ENCODE peak calls at places on chromosomes 16 and 17, in five cellular contexts. Z, V, G, U and N are unnamed samples.

GRCh38 chr16:58249780-58250478 is 44.9 kb downstream of the PRSS54 start:
- DNase-seq in V (peak; percentile 95), U (peak; percentile 40), Z (peak; percentile 76), G (peak; percentile 63), N (peak; percentile 92)

GRCh38 chr17:40180694-40181093 is 3.4 kb downstream of the RAPGEFL1 start:
- DNase-seq in G (no peak), Z (no peak), V (no peak), U (no peak), N (no peak)

GRCh38 chr16:23670137-23670776 is 8.4 kb upstream of the PLK1 start:
- DNase-seq in G (no peak), Z (no peak), U (peak; percentile 77), V (no peak), N (no peak)

GRCh38 chr17:64781394-64781793 is 119.3 kb upstream of the SMURF2 start:
- DNase-seq in G (no peak), U (no peak), V (no peak), Z (no peak), N (peak; percentile 64)

GRCh38 chr17:82599674-82600661 is 48.3 kb downstream of the WDR45B start:
- DNase-seq in Z (no peak), U (no peak), G (no peak), V (no peak), N (no peak)

GRCh38 chr17:199806-200603 is 18.6 kb upstream of the DOC2B start:
- DNase-seq in G (no peak), V (no peak), Z (no peak), U (no peak), N (no peak)

GRCh38 chr17:63984206-63984605 is 11.5 kb upstream of the SCN4A start:
- DNase-seq in U (no peak), G (no peak), Z (no peak), V (no peak), N (no peak)

GRCh38 chr16:89828199-89828869 is at the start of gene SPIRE2:
- DNase-seq in V (peak; percentile 90), G (no peak), U (no peak), Z (no peak), N (peak; percentile 87)

GRCh38 chr17:4476512-4477070 is 22.1 kb upstream of the SPNS2 start:
- DNase-seq in U (no peak), G (no peak), V (no peak), Z (no peak), N (no peak)

GRCh38 chr17:48262982-48263586 is 155.5 kb downstream of the SNX11 start:
- DNase-seq in Z (peak; percentile 42), U (no peak), V (peak; percentile 37), G (no peak), N (no peak)

GRCh38 chr17:48259710-48260291 is 152.2 kb downstream of the SNX11 start:
- DNase-seq in V (peak; percentile 29), G (no peak), U (no peak), Z (peak; percentile 35), N (peak; percentile 79)

GRCh38 chr17:48258317-48258716 is 150.8 kb downstream of the SNX11 start:
- DNase-seq in Z (no peak), G (no peak), V (no peak), U (no peak), N (no peak)

DNA sequence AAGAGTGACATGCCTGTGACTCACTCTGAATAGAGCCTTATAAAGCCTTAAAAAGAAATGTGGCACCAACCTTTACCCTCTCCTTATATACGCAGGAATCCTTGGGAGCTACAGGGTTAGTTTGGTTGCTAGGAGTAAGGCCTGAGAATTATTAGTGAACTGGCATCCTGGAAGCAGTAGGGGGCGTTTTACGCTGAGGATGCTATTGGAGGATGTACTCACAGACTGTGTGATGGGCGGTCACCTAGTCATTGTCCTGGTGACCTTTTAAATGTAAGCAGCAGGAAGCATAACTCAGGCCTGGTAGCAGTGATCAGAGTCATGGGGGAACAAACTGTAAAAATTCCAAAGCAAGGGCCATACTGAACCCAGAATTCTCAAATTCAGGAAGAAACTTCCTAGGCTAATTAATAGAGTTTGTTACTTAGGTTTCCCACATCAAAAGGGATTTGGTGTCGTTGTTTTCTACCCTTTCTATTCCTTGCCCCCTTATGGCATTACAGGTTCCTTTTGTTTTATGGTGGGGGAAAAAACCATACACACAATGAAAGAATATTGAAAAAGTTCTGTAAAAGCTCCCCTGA is 153.8 kb downstream of the SNX11 start:
- DNase-seq in G (peak; percentile 54), U (no peak), Z (peak; percentile 74), V (peak; percentile 65), N (peak; percentile 92)
- TF ChIP-seq CTCF in G (peak; percentile 55), U (peak; percentile 38), Z (peak; percentile 70), V (peak; percentile 78), N (peak; percentile 82)

GRCh38 chr17:18262641-18263040 is 2.2 kb downstream of the MIEF2 start:
- DNase-seq in U (no peak), V (no peak), G (no peak), Z (no peak), N (no peak)
- TF ChIP-seq JUNB in U (no peak), V (no peak), G (no peak), Z (no peak), N (no peak)

DNA sequence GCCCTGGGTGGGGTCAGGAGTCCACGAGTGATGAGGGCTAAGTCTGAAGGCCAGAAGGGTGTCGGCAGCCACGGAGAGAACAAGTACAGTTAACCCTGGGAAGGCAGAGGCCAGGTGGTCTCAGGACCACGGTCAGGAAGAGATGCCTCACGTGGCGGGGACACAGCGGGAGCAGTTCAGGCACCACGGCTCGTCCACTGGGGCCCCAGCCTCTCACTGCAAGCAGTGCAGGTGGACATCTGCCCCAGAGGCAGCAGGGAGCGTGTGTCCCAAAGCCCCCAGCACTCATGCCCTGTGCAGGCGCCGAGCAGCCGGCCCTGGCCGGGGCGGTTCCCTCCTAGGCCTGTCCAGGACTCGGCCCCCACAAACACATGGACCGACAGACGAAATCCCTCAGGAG is 4.7 kb downstream of the LMF1 start:
- DNase-seq in Z (no peak), U (no peak), V (no peak), G (no peak), N (no peak)
- TF ChIP-seq CTCF in Z (no peak), U (no peak), V (no peak), G (no peak), N (no peak)

DNA sequence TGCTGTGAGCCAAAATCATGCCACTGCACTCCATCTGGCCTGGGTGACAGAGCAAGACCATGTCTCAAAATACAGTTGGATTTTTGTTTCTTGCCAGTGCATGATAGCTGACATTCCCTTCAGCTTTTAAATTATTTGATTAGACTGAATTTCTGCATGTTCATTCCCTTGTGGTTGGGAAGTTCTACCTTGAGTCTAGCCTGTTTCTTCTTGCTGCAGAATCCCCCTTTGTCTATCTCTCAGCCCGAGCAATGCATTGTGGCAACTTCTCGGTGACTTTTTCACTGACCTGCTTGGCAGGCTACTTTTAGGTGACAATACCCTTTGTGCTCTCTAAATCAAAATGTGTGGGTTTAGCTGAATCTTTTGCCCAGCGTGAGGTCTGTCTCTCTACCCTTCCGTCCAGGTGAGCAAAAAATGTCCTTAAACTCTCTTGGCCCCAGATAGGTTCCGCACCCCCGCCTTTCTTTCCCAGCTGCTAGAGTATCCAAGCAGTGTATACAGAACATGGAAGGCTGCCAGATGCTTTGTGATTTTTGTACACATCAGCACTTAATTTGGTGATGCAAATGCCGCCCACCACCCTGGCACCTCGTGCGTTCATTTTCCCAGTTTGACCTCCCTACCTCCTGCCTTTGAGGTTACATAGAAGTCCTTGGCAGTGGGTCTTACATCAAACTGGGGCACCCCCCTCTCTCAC is 130.2 kb downstream of the ABCC6 start:
- DNase-seq in V (no peak), G (no peak), Z (no peak), U (no peak), N (no peak)
- TF ChIP-seq JUNB in V (no peak), G (no peak), Z (no peak), U (no peak), N (no peak)

GRCh38 chr17:41666336-41666680 is 22.4 kb upstream of the EIF1 start:
- DNase-seq in G (no peak), U (peak; percentile 75), Z (peak; percentile 52), V (no peak), N (peak; percentile 50)

GRCh38 chr17:41666708-41667279 is 21.9 kb upstream of the EIF1 start:
- DNase-seq in U (peak; percentile 66), G (peak; percentile 75), Z (peak; percentile 96), V (peak; percentile 83), N (peak; percentile 91)

GRCh38 chr17:41664587-41665565 is 23.8 kb upstream of the EIF1 start:
- DNase-seq in Z (no peak), G (no peak), U (no peak), V (no peak), N (no peak)

GRCh38 chr17:41664172-41664457 is 24.6 kb upstream of the EIF1 start:
- DNase-seq in Z (no peak), G (no peak), V (no peak), U (no peak), N (no peak)

GRCh38 chr17:41665566-41666335 is 22.9 kb upstream of the EIF1 start:
- DNase-seq in V (peak; percentile 98), G (peak; percentile 68), Z (peak; percentile 100), U (peak; percentile 67), N (peak; percentile 91)
- TF ChIP-seq CTCF in V (peak; percentile 97), G (peak; percentile 96), Z (peak; percentile 98), U (peak; percentile 97), N (peak; percentile 91)

GRCh38 chr17:48927978-48928716 is 16.5 kb downstream of the SNF8 start:
- DNase-seq in Z (no peak), V (peak; percentile 67), U (no peak), G (no peak), N (no peak)
- TF ChIP-seq JUNB in Z (no peak), V (no peak), U (no peak), G (no peak), N (no peak)

GRCh38 chr17:33968350-33969044 is 286.6 kb upstream of the CCL2 start:
- DNase-seq in U (peak; percentile 83), G (no peak), Z (no peak), V (peak; percentile 43), N (peak; percentile 34)

GRCh38 chr17:33962857-33963655 is 292.0 kb upstream of the CCL2 start:
- DNase-seq in U (peak; percentile 39), V (no peak), G (no peak), Z (no peak), N (no peak)

GRCh38 chr17:33967608-33968349 is 287.3 kb upstream of the CCL2 start:
- DNase-seq in V (no peak), Z (no peak), G (no peak), U (no peak), N (no peak)

GRCh38 chr17:33966410-33967063 is 288.5 kb upstream of the CCL2 start:
- DNase-seq in Z (no peak), U (no peak), V (no peak), G (no peak), N (no peak)

GRCh38 chr17:33964344-33964979 is 290.6 kb upstream of the CCL2 start:
- DNase-seq in Z (no peak), U (peak; percentile 84), G (peak; percentile 23), V (peak; percentile 38), N (peak; percentile 64)
- TF ChIP-seq CTCF in Z (no peak), U (peak; percentile 30), G (no peak), V (peak; percentile 33), N (peak; percentile 47)